ENCODE peak calls at places on chromosomes 5 and 9, in six cellular contexts. F is H7; J is HCT116; C is transverse colon; Y is CD4-positive, alpha-beta memory T cell; X is mesendoderm. E is an unnamed sample.

GRCh38 chr9:126752376-126752775 is 52.5 kb upstream of the ZBTB43 start:
- DNase-seq in F (peak; percentile 30), J (no peak), C (no peak), Y (no peak), X (peak; percentile 14), E (no peak)

GRCh38 chr9:73079326-73079725 is 72.3 kb upstream of the ANXA1 start:
- DNase-seq in F (no peak), J (peak; percentile 72), C (no peak), Y (peak; percentile 16), X (peak; percentile 50), E (no peak)

GRCh38 chr5:1901983-1902382 is 19.3 kb upstream of the IRX4 start:
- DNase-seq in F (no peak), J (no peak), C (no peak), Y (no peak), X (no peak), E (no peak)

GRCh38 chr9:109906766-109907382 is 126.9 kb downstream of the PALM2AKAP2 start:
- DNase-seq in F (no peak), J (no peak), C (no peak), Y (no peak), X (no peak), E (no peak)

GRCh38 chr5:57988808-57989207 is 471.1 kb downstream of the PLK2 start:
- DNase-seq in F (no peak), J (no peak), C (no peak), Y (no peak), X (no peak), E (no peak)

GRCh38 chr9:33939924-33940874 is 108.5 kb downstream of the UBAP2 start:
- DNase-seq in F (no peak), J (no peak), C (peak; percentile 20), Y (no peak), X (no peak), E (no peak)

GRCh38 chr5:141192110-141192725 is at the start of gene PCDHB10:
- DNase-seq in F (peak; percentile 80), J (peak; percentile 32), C (no peak), Y (no peak), X (peak; percentile 78), E (no peak)

GRCh38 chr5:150022163-150022540 is 21.6 kb downstream of the HMGXB3 start:
- DNase-seq in F (no peak), J (peak; percentile 83), C (no peak), Y (no peak), X (no peak), E (no peak)

GRCh38 chr5:173293817-173294672 is 34.2 kb downstream of the STC2 start:
- DNase-seq in F (peak; percentile 82), J (peak; percentile 56), C (peak; percentile 69), Y (peak; percentile 48), X (peak; percentile 88), E (no peak)

GRCh38 chr9:10045598-10045997 is 567.2 kb downstream of the PTPRD start:
- DNase-seq in F (no peak), J (no peak), C (no peak), Y (no peak), X (peak; percentile 33), E (no peak)

GRCh38 chr9:92133949-92134604 is 18.9 kb upstream of the SPTLC1 start:
- DNase-seq in F (peak; percentile 96), J (peak; percentile 74), C (peak; percentile 79), Y (peak; percentile 67), X (peak; percentile 94), E (no peak)

GRCh38 chr9:79616013-79616412 is 44.2 kb downstream of the TLE4 start:
- DNase-seq in F (no peak), J (no peak), C (no peak), Y (no peak), X (peak; percentile 14), E (no peak)

GRCh38 chr9:95483431-95483830 is 33.3 kb downstream of the PTCH1 start:
- DNase-seq in F (no peak), J (no peak), C (no peak), Y (no peak), X (no peak), E (no peak)

GRCh38 chr9:135743546-135744332 is 41.8 kb downstream of the KCNT1 start:
- DNase-seq in F (no peak), J (no peak), C (no peak), Y (no peak), X (no peak), E (no peak)
- H3K27me3 ChIP-seq in F (no peaks in the 10 kb centered on the region), J (no peaks in the 10 kb centered on the region), C (peaks cover 5% of the 10 kb centered on the region), Y (no peaks in the 10 kb centered on the region), X (no peaks in the 10 kb centered on the region), E (no peaks in the 10 kb centered on the region)

DNA sequence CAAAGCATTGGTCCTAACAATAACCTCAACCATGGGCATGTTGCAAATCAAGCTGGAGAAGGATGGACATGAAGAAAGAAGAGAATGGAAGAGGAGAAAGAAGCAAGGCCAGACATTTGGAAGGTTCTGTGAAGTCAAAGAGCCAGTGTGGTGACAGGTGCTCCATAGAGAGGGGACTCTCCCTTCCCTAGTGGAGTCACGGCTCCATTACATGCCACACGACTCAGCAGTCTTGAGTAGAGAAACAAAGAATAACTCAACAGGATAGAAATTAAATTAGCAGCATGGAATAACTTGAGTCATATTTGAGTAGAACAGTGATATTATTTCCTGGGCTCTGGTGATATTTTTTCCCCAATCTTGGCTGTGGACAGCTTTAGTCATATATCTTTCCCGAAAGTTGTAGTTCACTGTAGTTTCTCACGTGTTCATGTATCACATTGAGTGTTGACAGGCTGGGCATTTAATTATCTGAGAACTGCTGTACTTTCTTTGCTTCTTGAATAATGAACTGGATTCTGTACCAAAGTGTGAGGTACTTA is 149.7 kb upstream of the EFNA5 start:
- DNase-seq in F (no peak), J (no peak), C (no peak), Y (no peak), X (no peak), E (no peak)
- H3K27me3 ChIP-seq in F (no peaks in the 10 kb centered on the region), J (no peaks in the 10 kb centered on the region), C (no peaks in the 10 kb centered on the region), Y (no peaks in the 10 kb centered on the region), X (no peaks in the 10 kb centered on the region), E (no peaks in the 10 kb centered on the region)

GRCh38 chr9:97487107-97487506 is 14.4 kb upstream of the TMOD1 start:
- DNase-seq in F (no peak), J (no peak), C (no peak), Y (no peak), X (peak; percentile 27), E (no peak)
- H3K27me3 ChIP-seq in F (no peaks in the 10 kb centered on the region), J (no peaks in the 10 kb centered on the region), C (no peaks in the 10 kb centered on the region), Y (no peaks in the 10 kb centered on the region), X (no peaks in the 10 kb centered on the region), E (no peaks in the 10 kb centered on the region)

DNA sequence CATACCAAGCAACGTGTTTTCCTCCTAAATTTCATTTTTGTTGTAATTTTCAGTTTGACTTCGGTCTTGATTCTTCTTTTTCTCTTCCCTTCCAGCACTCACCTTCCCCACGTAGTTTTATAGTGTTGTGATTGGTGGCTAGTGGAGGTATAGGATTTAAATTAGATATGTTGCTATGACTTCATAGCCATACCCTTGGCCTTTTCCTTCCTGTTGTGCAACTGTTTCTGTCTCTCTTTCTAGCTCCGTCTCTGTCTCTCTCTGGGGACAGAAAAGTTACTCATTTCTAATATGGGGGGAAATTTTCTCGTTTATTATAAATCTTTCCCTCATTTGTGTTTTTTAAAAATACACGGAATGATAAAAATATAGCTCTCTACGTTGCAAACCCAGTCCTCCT is 20.6 kb upstream of the C5orf24 start:
- DNase-seq in F (no peak), J (no peak), C (no peak), Y (no peak), X (no peak), E (no peak)
- H3K27me3 ChIP-seq in F (no peaks in the 10 kb centered on the region), J (no peaks in the 10 kb centered on the region), C (no peaks in the 10 kb centered on the region), Y (no peaks in the 10 kb centered on the region), X (no peaks in the 10 kb centered on the region), E (no peaks in the 10 kb centered on the region)

DNA sequence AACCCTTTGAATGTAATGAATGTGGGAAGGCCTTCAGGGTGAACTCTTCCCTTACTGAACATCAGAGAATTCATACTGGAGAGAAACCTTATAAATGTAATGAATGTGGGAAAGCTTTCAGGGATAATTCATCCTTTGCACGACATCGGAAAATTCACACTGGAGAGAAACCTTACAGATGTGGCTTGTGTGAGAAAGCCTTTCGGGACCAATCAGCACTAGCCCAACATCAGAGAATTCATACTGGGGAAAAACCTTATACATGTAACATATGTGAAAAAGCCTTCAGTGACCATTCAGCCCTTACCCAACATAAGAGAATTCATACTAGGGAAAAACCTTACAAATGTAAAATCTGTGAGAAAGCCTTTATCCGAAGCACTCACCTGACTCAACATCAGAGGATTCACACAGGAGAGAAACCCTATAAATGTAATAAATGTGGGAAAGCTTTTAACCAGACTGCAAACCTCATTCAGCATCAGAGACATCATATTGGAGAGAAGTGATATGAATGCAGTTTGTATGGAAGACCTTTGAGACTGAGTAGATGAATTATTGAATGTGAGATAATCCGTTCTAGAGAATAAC is 24.6 kb downstream of the ZNF454 start:
- DNase-seq in F (no peak), J (no peak), C (no peak), Y (no peak), X (peak; percentile 1), E (no peak)
- H3K27me3 ChIP-seq in F (no peaks in the 10 kb centered on the region), J (no peaks in the 10 kb centered on the region), C (no peaks in the 10 kb centered on the region), Y (no peaks in the 10 kb centered on the region), X (no peaks in the 10 kb centered on the region), E (no peaks in the 10 kb centered on the region)

GRCh38 chr5:34998058-34998789 is 49.5 kb downstream of the AGXT2 start:
- DNase-seq in F (no peak), J (no peak), C (no peak), Y (no peak), X (no peak), E (no peak)

GRCh38 chr5:34991486-34992238 is 56.1 kb downstream of the AGXT2 start:
- DNase-seq in F (no peak), J (no peak), C (no peak), Y (no peak), X (no peak), E (no peak)

GRCh38 chr5:35001842-35002241 is 45.9 kb downstream of the AGXT2 start:
- DNase-seq in F (no peak), J (no peak), C (no peak), Y (no peak), X (no peak), E (no peak)

GRCh38 chr5:34996236-34996635 is 51.5 kb downstream of the AGXT2 start:
- DNase-seq in F (no peak), J (no peak), C (no peak), Y (no peak), X (no peak), E (no peak)
- H3K27me3 ChIP-seq in F (no peaks in the 10 kb centered on the region), J (peaks cover 15% of the 10 kb centered on the region), C (no peaks in the 10 kb centered on the region), Y (no peaks in the 10 kb centered on the region), X (no peaks in the 10 kb centered on the region), E (no peaks in the 10 kb centered on the region)

GRCh38 chr9:131027872-131028179 is 18.9 kb downstream of the LAMC3 start:
- DNase-seq in F (no peak), J (no peak), C (no peak), Y (no peak), X (no peak), E (no peak)

GRCh38 chr9:131024978-131025868 is 16.2 kb downstream of the LAMC3 start:
- DNase-seq in F (peak; percentile 70), J (no peak), C (no peak), Y (no peak), X (peak; percentile 46), E (no peak)

GRCh38 chr9:131027048-131027871 is 18.3 kb downstream of the LAMC3 start:
- DNase-seq in F (no peak), J (no peak), C (no peak), Y (no peak), X (no peak), E (no peak)

GRCh38 chr9:131028221-131028884 is 19.4 kb downstream of the LAMC3 start:
- DNase-seq in F (no peak), J (no peak), C (no peak), Y (no peak), X (no peak), E (no peak)

GRCh38 chr9:131025953-131026858 is 17.2 kb downstream of the LAMC3 start:
- DNase-seq in F (no peak), J (no peak), C (no peak), Y (no peak), X (no peak), E (no peak)
- H3K27me3 ChIP-seq in F (no peaks in the 10 kb centered on the region), J (no peaks in the 10 kb centered on the region), C (no peaks in the 10 kb centered on the region), Y (peaks cover 4% of the 10 kb centered on the region), X (no peaks in the 10 kb centered on the region), E (no peaks in the 10 kb centered on the region)

E was measured in ascending aorta.